ENCODE peak calls at places on chromosome 20, in eight cellular contexts. Q, U, V, S, C, H, L and K are unnamed samples.
A peak's percentile ranks its signal among the peaks of the same experiment; 100 is the strongest.

GRCh38 chr20:215796-216195 is 11.3 kb upstream of the DEFB129 start:
- DNase-seq in H (no peak), Q (no peak), U (no peak), V (no peak), L (no peak), S (no peak), C (no peak), K (no peak)

GRCh38 chr20:40797425-40797824 is 108.4 kb upstream of the MAFB start:
- DNase-seq in Q (no peak), C (peak; percentile 27), V (no peak), L (no peak), U (no peak), H (no peak), S (peak; percentile 49), K (no peak)

GRCh38 chr20:46962452-46963195 is 68.0 kb downstream of the EYA2 start:
- DNase-seq in S (no peak), V (no peak), U (no peak), C (no peak), H (no peak), L (no peak), Q (no peak), K (no peak)

GRCh38 chr20:47988601-47989116 is 203.4 kb upstream of the SULF2 start:
- DNase-seq in S (no peak), Q (no peak), L (no peak), U (no peak), C (no peak), H (no peak), V (no peak), K (no peak)

GRCh38 chr20:49032455-49032854 is 13.7 kb upstream of the CSE1L start:
- DNase-seq in C (no peak), U (no peak), V (no peak), Q (no peak), H (no peak), L (no peak), S (no peak), K (no peak)

GRCh38 chr20:23156170-23156841 is 70.2 kb upstream of the CD93 start:
- DNase-seq in L (no peak), U (peak; percentile 66), S (no peak), H (peak; percentile 86), Q (no peak), C (no peak), V (peak; percentile 82), K (no peak)

GRCh38 chr20:58622671-58623578 is 28.2 kb upstream of the STX16 start:
- DNase-seq in H (no peak), C (no peak), Q (no peak), S (no peak), L (peak; percentile 40), V (peak; percentile 39), U (peak; percentile 68), K (no peak)

GRCh38 chr20:31837896-31838397 is 7.5 kb downstream of the FOXS1 start:
- DNase-seq in L (no peak), C (no peak), V (peak; percentile 43), Q (no peak), U (no peak), H (no peak), S (peak; percentile 53), K (no peak)

GRCh38 chr20:5608104-5608447 is 142.1 kb upstream of the SHLD1 start:
- DNase-seq in U (no peak), Q (no peak), V (no peak), C (no peak), S (no peak), H (no peak), L (no peak), K (no peak)

GRCh38 chr20:57953638-57954037 is 243.8 kb upstream of the PMEPA1 start:
- DNase-seq in U (no peak), V (peak; percentile 51), C (no peak), H (no peak), L (no peak), S (no peak), Q (no peak), K (no peak)

GRCh38 chr20:39338977-39339376 is 376.8 kb downstream of the DHX35 start:
- DNase-seq in L (no peak), C (no peak), V (no peak), H (no peak), U (peak; percentile 40), Q (peak; percentile 40), S (peak; percentile 1), K (no peak)

GRCh38 chr20:23926941-23927872 is 47.7 kb upstream of the CST5 start:
- DNase-seq in H (no peak), Q (no peak), U (no peak), S (no peak), V (no peak), L (no peak), C (no peak), K (no peak)

GRCh38 chr20:35988910-35989463 is 20.6 kb downstream of the CNBD2 start:
- DNase-seq in C (no peak), S (no peak), U (no peak), L (no peak), Q (no peak), H (no peak), V (no peak), K (no peak)

GRCh38 chr20:34435589-34435988 is 72.5 kb downstream of the ITCH start:
- DNase-seq in L (no peak), U (no peak), S (no peak), V (no peak), H (no peak), C (no peak), Q (no peak), K (no peak)

GRCh38 chr20:34433391-34433790 is 70.3 kb downstream of the ITCH start:
- DNase-seq in V (no peak), L (no peak), H (no peak), C (no peak), U (no peak), Q (no peak), S (no peak), K (no peak)

GRCh38 chr20:34439168-34439567 is 76.1 kb downstream of the ITCH start:
- DNase-seq in C (no peak), V (no peak), L (no peak), U (no peak), H (no peak), Q (no peak), S (no peak), K (no peak)

GRCh38 chr20:34437330-34437986 is 74.4 kb downstream of the ITCH start:
- DNase-seq in V (peak; percentile 24), S (no peak), U (no peak), Q (no peak), H (no peak), C (no peak), L (no peak), K (no peak)
- H3K27ac ChIP-seq in V (no peak overlapping the region), S (no peak overlapping the region), U (peak overlapping the region; percentile 62), Q (no peak overlapping the region), H (no peak overlapping the region), C (peak overlapping the region; percentile 10), L (peak overlapping the region; percentile 49), K (no peak overlapping the region)

DNA sequence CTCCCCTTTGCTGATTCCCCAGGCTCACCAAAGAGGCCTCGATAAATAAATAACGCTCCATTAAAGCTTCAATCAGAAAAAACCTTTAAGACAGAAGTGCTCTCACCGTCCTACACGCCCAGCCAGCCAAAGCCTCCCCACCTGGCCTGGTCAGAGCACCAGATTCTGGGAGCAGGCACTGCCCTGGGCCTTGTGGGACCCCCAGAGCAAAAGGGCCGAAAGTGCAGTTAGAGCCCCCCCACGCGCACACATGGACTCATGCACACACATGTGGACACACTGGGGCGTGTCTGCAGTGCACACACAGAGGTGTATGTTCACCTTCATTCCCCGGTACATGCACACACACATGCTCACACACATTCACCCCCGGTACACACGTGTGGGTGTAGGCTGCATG is 1.9 kb upstream of the NECAB3 start:
- DNase-seq in U (no peak), C (peak; percentile 5), Q (no peak), L (no peak), V (no peak), H (no peak), S (no peak), K (no peak)
- H3K36me3 ChIP-seq in U (no peaks in the 10 kb centered on the region), C (no peaks in the 10 kb centered on the region), Q (peaks cover 5% of the 10 kb centered on the region), L (no peaks in the 10 kb centered on the region), V (no peaks in the 10 kb centered on the region), H (no peaks in the 10 kb centered on the region), S (peaks cover 4% of the 10 kb centered on the region), K (no peaks in the 10 kb centered on the region)

GRCh38 chr20:37095108-37095608 is 639 bp downstream of the RBL1 start:
- DNase-seq in V (no peak), U (no peak), C (peak; percentile 58), H (no peak), S (no peak), L (no peak), Q (no peak), K (peak; percentile 8)

GRCh38 chr20:37090357-37090871 is 5.4 kb downstream of the RBL1 start:
- DNase-seq in S (no peak), V (no peak), H (no peak), C (no peak), L (no peak), Q (no peak), U (no peak), K (no peak)

GRCh38 chr20:37096415-37097039 is 730 bp upstream of the RBL1 start:
- DNase-seq in S (no peak), V (no peak), L (no peak), U (no peak), C (peak; percentile 9), H (no peak), Q (no peak), K (no peak)

GRCh38 chr20:37095609-37096414 is at the start of gene RBL1:
- DNase-seq in U (peak; percentile 82), H (peak; percentile 86), C (peak; percentile 89), Q (peak; percentile 60), L (peak; percentile 95), S (peak; percentile 97), V (peak; percentile 67), K (peak; percentile 80)
- H3K27ac ChIP-seq in U (peak within 1 kb of the TSS; percentile 47), H (peak within 1 kb of the TSS; percentile 72), C (peak within 1 kb of the TSS; percentile 90), Q (peak within 1 kb of the TSS; percentile 96), L (peak within 1 kb of the TSS; percentile 84), S (peak within 1 kb of the TSS; percentile 79), V (peak within 1 kb of the TSS; percentile 75), K (peak within 1 kb of the TSS; percentile 80)

GRCh38 chr20:51969191-51969590 is 166.9 kb upstream of the SALL4 start:
- DNase-seq in S (no peak), U (no peak), L (no peak), C (no peak), H (no peak), Q (no peak), V (no peak), K (no peak)

GRCh38 chr20:51966296-51966971 is 164.1 kb upstream of the SALL4 start:
- DNase-seq in C (peak; percentile 20), L (no peak), Q (no peak), S (peak; percentile 94), V (peak; percentile 76), H (no peak), U (peak; percentile 34), K (no peak)

GRCh38 chr20:51972031-51972430 is 169.7 kb upstream of the SALL4 start:
- DNase-seq in L (no peak), Q (no peak), C (no peak), U (no peak), H (no peak), S (no peak), V (no peak), K (no peak)

GRCh38 chr20:51970858-51971257 is 168.5 kb upstream of the SALL4 start:
- DNase-seq in S (no peak), C (no peak), H (no peak), U (no peak), V (no peak), Q (no peak), L (no peak), K (no peak)
- H3K36me3 ChIP-seq in S (no peaks in the 10 kb centered on the region), C (no peaks in the 10 kb centered on the region), H (no peaks in the 10 kb centered on the region), U (no peaks in the 10 kb centered on the region), V (no peaks in the 10 kb centered on the region), Q (no peaks in the 10 kb centered on the region), L (no peaks in the 10 kb centered on the region), K (no peaks in the 10 kb centered on the region)

GRCh38 chr20:34600892-34601653 is 42.6 kb downstream of the MAP1LC3A start:
- DNase-seq in C (peak; percentile 72), L (no peak), V (no peak), S (no peak), H (no peak), Q (no peak), U (no peak), K (no peak)
- H3K27ac ChIP-seq in C (peak overlapping the region; percentile 19), L (peak overlapping the region; percentile 51), V (no peak overlapping the region), S (no peak overlapping the region), H (peak overlapping the region; percentile 80), Q (no peak overlapping the region), U (peak overlapping the region; percentile 56), K (no peak overlapping the region)